ENCODE peak calls at places on chromosome 6, in five cellular contexts. O is PC-9, Z is WERI-Rb-1, G is AG04450, D is keratinocyte. L is an unnamed sample.

GRCh38 chr6:145626857-145627256 is 108.5 kb downstream of the EPM2A start:
- DNase-seq in O (no peak), Z (no peak), G (peak; percentile 30), D (no peak), L (no peak)

GRCh38 chr6:154485784-154486183 is 24.7 kb downstream of the CNKSR3 start:
- DNase-seq in O (no peak), Z (no peak), G (no peak), D (no peak), L (no peak)

GRCh38 chr6:170083236-170084051 is 207.4 kb downstream of the DLL1 start:
- DNase-seq in O (no peak), Z (no peak), G (no peak), D (no peak), L (no peak)

GRCh38 chr6:105402090-105402980 is 547 bp downstream of the PREP start:
- DNase-seq in O (no peak), Z (no peak), G (no peak), D (no peak), L (no peak)

GRCh38 chr6:45115696-45116095 is 212.4 kb upstream of the RUNX2 start:
- DNase-seq in O (no peak), Z (no peak), G (no peak), D (no peak), L (no peak)

GRCh38 chr6:10954590-10955010 is 67.7 kb downstream of the SYCP2L start:
- DNase-seq in O (peak; percentile 57), Z (peak; percentile 97), G (peak; percentile 58), D (peak; percentile 26), L (peak; percentile 55)

GRCh38 chr6:70413829-70414494 is 654 bp downstream of the FAM135A start:
- DNase-seq in O (no peak), Z (no peak), G (no peak), D (no peak), L (no peak)

GRCh38 chr6:53986165-53986720 is 125.0 kb upstream of the MLIP start:
- DNase-seq in O (peak; percentile 43), Z (peak; percentile 55), G (peak; percentile 39), D (no peak), L (peak; percentile 52)

GRCh38 chr6:144006731-144007454 is 1.2 kb downstream of the PLAGL1 start:
- DNase-seq in O (no peak), Z (peak; percentile 26), G (no peak), D (no peak), L (peak; percentile 16)

GRCh38 chr6:136547336-136547735 is 2.9 kb downstream of the MAP7 start:
- DNase-seq in O (no peak), Z (no peak), G (no peak), D (no peak), L (no peak)

GRCh38 chr6:3442444-3443220 is 14.2 kb downstream of the SLC22A23 start:
- DNase-seq in O (peak; percentile 24), Z (no peak), G (no peak), D (no peak), L (no peak)

GRCh38 chr6:103122766-103123601 is 1729.5 kb downstream of the GRIK2 start:
- DNase-seq in O (peak; percentile 45), Z (peak; percentile 88), G (no peak), D (no peak), L (no peak)

GRCh38 chr6:36907781-36908180 is 22.0 kb downstream of the C6orf89 start:
- DNase-seq in O (no peak), Z (no peak), G (no peak), D (no peak), L (no peak)

GRCh38 chr6:14452567-14453527 is 335.3 kb downstream of the CD83 start:
- DNase-seq in O (no peak), Z (no peak), G (no peak), D (no peak), L (no peak)

GRCh38 chr6:138465007-138465645 is 34.2 kb downstream of the NHSL1 start:
- DNase-seq in O (peak; percentile 47), Z (no peak), G (peak; percentile 84), D (peak; percentile 87), L (no peak)

GRCh38 chr6:106187424-106187982 is 101.4 kb downstream of the PRDM1 start:
- DNase-seq in O (no peak), Z (no peak), G (no peak), D (no peak), L (no peak)

GRCh38 chr6:39280247-39280731 is 33.9 kb downstream of the KCNK17 start:
- DNase-seq in O (peak; percentile 82), Z (no peak), G (no peak), D (no peak), L (peak; percentile 54)

GRCh38 chr6:106081715-106082114 is 4.4 kb upstream of the PRDM1 start:
- DNase-seq in O (no peak), Z (no peak), G (no peak), D (no peak), L (no peak)

GRCh38 chr6:25769983-25770382 is 15.4 kb downstream of the SLC17A4 start:
- DNase-seq in O (peak; percentile 76), Z (no peak), G (no peak), D (no peak), L (no peak)

GRCh38 chr6:42505377-42505702 is 53.6 kb upstream of the TRERF1 start:
- DNase-seq in O (no peak), Z (no peak), G (no peak), D (no peak), L (no peak)

GRCh38 chr6:6942826-6943225 is 164.9 kb upstream of the RREB1 start:
- DNase-seq in O (no peak), Z (no peak), G (no peak), D (no peak), L (peak; percentile 93)

GRCh38 chr6:157764346-157765068 is 58.5 kb upstream of the SNX9 start:
- DNase-seq in O (peak; percentile 91), Z (no peak), G (peak; percentile 99), D (peak; percentile 99), L (peak; percentile 81)

GRCh38 chr6:36911946-36912555 is 26.3 kb downstream of the C6orf89 start:
- DNase-seq in O (no peak), Z (no peak), G (no peak), D (no peak), L (no peak)

GRCh38 chr6:78947962-78948361 is 80.6 kb downstream of the IRAK1BP1 start:
- DNase-seq in O (no peak), Z (no peak), G (peak; percentile 18), D (no peak), L (no peak)

GRCh38 chr6:166156942-166157341 is 10.7 kb downstream of the TBXT start:
- DNase-seq in O (no peak), Z (no peak), G (no peak), D (no peak), L (no peak)

GRCh38 chr6:14799928-14800327 is 445.9 kb upstream of the JARID2 start:
- DNase-seq in O (peak; percentile 36), Z (peak; percentile 79), G (peak; percentile 42), D (peak; percentile 28), L (peak; percentile 75)

GRCh38 chr6:50913105-50913770 is 94.6 kb downstream of the TFAP2B start:
- DNase-seq in O (no peak), Z (no peak), G (no peak), D (no peak), L (peak; percentile 48)

GRCh38 chr6:113619077-113619476 is 238.1 kb upstream of the MARCKS start:
- DNase-seq in O (no peak), Z (no peak), G (no peak), D (no peak), L (no peak)

GRCh38 chr6:25050356-25050755 is 114.6 kb upstream of the RIPOR2 start:
- DNase-seq in O (no peak), Z (no peak), G (peak; percentile 68), D (no peak), L (no peak)

GRCh38 chr6:1864496-1864895 is 254.8 kb downstream of the FOXC1 start:
- DNase-seq in O (peak; percentile 12), Z (no peak), G (no peak), D (no peak), L (no peak)

GRCh38 chr6:42417641-42418112 is 34.0 kb downstream of the TRERF1 start:
- DNase-seq in O (no peak), Z (no peak), G (no peak), D (no peak), L (no peak)

GRCh38 chr6:20340459-20340858 is 61.2 kb upstream of the E2F3 start:
- DNase-seq in O (no peak), Z (no peak), G (no peak), D (no peak), L (no peak)

GRCh38 chr6:46985943-46986342 is 56.2 kb downstream of the ADGRF1 start:
- DNase-seq in O (peak; percentile 14), Z (no peak), G (no peak), D (no peak), L (no peak)

GRCh38 chr6:31356946-31357466 is at the start of gene HLA-B:
- DNase-seq in O (peak; percentile 47), Z (peak; percentile 93), G (peak; percentile 47), D (no peak), L (peak; percentile 85)

GRCh38 chr6:142763205-142763604 is 181.8 kb downstream of the HIVEP2 start:
- DNase-seq in O (peak; percentile 62), Z (no peak), G (no peak), D (no peak), L (no peak)

GRCh38 chr6:14915888-14916832 is 329.7 kb upstream of the JARID2 start:
- DNase-seq in O (no peak), Z (no peak), G (no peak), D (no peak), L (no peak)

GRCh38 chr6:133609404-133610270 is 279.3 kb upstream of the TCF21 start:
- DNase-seq in O (peak; percentile 62), Z (no peak), G (peak; percentile 100), D (peak; percentile 11), L (no peak)
- H3K27me3 ChIP-seq in O (no peaks in the 10 kb centered on the region), Z (peaks cover 51% of the 10 kb centered on the region), G (no peaks in the 10 kb centered on the region), D (peaks cover 1% of the 10 kb centered on the region), L (no peaks in the 10 kb centered on the region)

DNA sequence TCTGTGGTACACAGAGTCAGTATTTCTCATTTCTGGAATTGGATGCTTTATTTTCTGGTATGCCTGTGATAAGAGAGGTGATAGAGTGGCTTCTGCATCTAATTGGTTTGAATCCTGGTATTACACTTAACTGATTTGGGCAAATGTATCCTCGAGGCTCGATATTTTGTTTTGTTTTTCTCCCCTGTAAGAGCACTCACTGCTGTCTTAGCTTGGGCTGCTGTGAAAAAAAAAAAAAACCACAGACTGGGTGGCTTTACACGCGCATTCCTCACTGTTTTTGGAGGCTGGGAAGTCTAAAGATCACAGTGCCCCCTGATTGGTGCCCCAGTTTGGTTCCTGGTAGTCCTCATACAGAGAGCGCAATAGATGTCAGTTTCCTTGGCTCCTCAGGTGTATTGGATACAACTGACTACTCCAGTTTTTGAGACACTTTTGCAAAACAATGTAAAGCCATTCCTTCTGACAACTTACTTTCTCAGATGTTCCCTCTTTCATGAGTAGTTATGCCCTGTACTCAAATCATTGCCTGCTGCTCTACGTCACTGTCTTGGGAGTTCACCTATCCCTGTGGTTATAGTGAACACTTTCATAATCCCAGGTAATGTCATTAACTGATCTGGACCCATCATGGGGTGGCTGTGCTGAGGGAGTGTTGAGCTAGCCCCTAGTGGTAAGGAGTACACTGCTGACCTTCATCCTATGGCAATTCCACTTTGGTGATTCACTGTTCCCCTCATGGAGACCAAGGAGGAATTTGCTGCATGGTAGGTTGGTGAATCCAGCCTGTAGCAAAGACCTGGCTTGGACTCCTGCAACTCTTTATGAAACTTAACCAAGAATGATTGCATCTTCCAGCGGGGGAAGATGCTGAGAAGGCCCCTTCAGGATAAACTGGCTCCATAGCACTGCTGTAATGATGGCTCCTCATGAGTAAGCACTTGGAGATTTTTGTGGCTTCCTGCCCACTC is 3.5 kb upstream of the ACAT2 start:
- DNase-seq in O (no peak), Z (no peak), G (peak; percentile 16), D (peak; percentile 30), L (no peak)
- TF ChIP-seq CTCF in O (no peak), Z (peak; percentile 51), G (peak; percentile 43), D (no peak), L (no peak)

GRCh38 chr6:56526860-56527544 is 115.7 kb downstream of the DST start:
- DNase-seq in O (no peak), Z (no peak), G (no peak), D (no peak), L (no peak)
- H3K27ac ChIP-seq in O (no peak overlapping the region), Z (no peak overlapping the region), G (no peak overlapping the region), D (no peak overlapping the region), L (peak overlapping the region; percentile 52)

GRCh38 chr6:148200302-148200701 is 142.3 kb upstream of the SASH1 start:
- DNase-seq in O (no peak), Z (peak; percentile 71), G (no peak), D (no peak), L (no peak)
- H3K27me3 ChIP-seq in O (no peaks in the 10 kb centered on the region), Z (no peaks in the 10 kb centered on the region), G (no peaks in the 10 kb centered on the region), D (no peaks in the 10 kb centered on the region), L (no peaks in the 10 kb centered on the region)

L was measured in psoas muscle.